ENCODE peak calls at places on chromosomes 7 and 10, in five cellular contexts. One of them, this sample, is unnamed.

GRCh38 chr10:133123746-133124356 is 36.1 kb downstream of the ADGRA1 start:
- DNase-seq in HepG2: no peak
- DNase-seq in prostate gland: no peak
- DNase-seq in esophagus muscularis mucosa: no peak
- DNase-seq in H1: no peak
- DNase-seq in this sample: no peak

GRCh38 chr7:46844486-46844885 is 737.4 kb downstream of the TNS3 start:
- DNase-seq in H1: no peak
- DNase-seq in prostate gland: no peak
- DNase-seq in HepG2: no peak
- DNase-seq in esophagus muscularis mucosa: no peak
- DNase-seq in this sample: no peak

GRCh38 chr7:76358053-76358477 is 726 bp downstream of the YWHAG start:
- DNase-seq in prostate gland: peak
- DNase-seq in esophagus muscularis mucosa: peak
- DNase-seq in HepG2: no peak
- DNase-seq in H1: no peak
- DNase-seq in this sample: no peak

GRCh38 chr10:52755297-52756062 is 17.1 kb downstream of the MBL2 start:
- DNase-seq in HepG2: peak
- DNase-seq in prostate gland: no peak
- DNase-seq in H1: no peak
- DNase-seq in esophagus muscularis mucosa: peak
- DNase-seq in this sample: peak

GRCh38 chr7:141558544-141559183 is 7.5 kb downstream of the AGK start:
- DNase-seq in esophagus muscularis mucosa: no peak
- DNase-seq in prostate gland: no peak
- DNase-seq in H1: no peak
- DNase-seq in HepG2: no peak
- DNase-seq in this sample: no peak

GRCh38 chr10:6178581-6178980 is 24.2 kb upstream of the PFKFB3 start:
- DNase-seq in HepG2: no peak
- DNase-seq in esophagus muscularis mucosa: no peak
- DNase-seq in prostate gland: no peak
- DNase-seq in H1: no peak
- DNase-seq in this sample: no peak

GRCh38 chr7:4606776-4607175 is 75.3 kb upstream of the FOXK1 start:
- DNase-seq in H1: no peak
- DNase-seq in prostate gland: no peak
- DNase-seq in esophagus muscularis mucosa: no peak
- DNase-seq in HepG2: no peak
- DNase-seq in this sample: no peak

GRCh38 chr7:91832493-91833045 is 47.9 kb downstream of the MTERF1 start:
- DNase-seq in esophagus muscularis mucosa: no peak
- DNase-seq in H1: no peak
- DNase-seq in prostate gland: no peak
- DNase-seq in HepG2: no peak
- DNase-seq in this sample: no peak

GRCh38 chr10:78919111-78919966 is 149.4 kb upstream of the ZMIZ1 start:
- DNase-seq in H1: no peak
- DNase-seq in HepG2: no peak
- DNase-seq in prostate gland: no peak
- DNase-seq in esophagus muscularis mucosa: no peak
- DNase-seq in this sample: no peak

GRCh38 chr7:137342340-137342739 is 1.2 kb downstream of the PTN start:
- DNase-seq in HepG2: no peak
- DNase-seq in prostate gland: no peak
- DNase-seq in H1: no peak
- DNase-seq in esophagus muscularis mucosa: no peak
- DNase-seq in this sample: no peak

GRCh38 chr10:89793649-89794254 is 92.4 kb downstream of the KIF20B start:
- DNase-seq in HepG2: peak
- DNase-seq in H1: peak
- DNase-seq in prostate gland: peak
- DNase-seq in esophagus muscularis mucosa: no peak
- DNase-seq in this sample: peak

GRCh38 chr7:21616796-21617436 is 74.1 kb downstream of the DNAH11 start:
- DNase-seq in prostate gland: no peak
- DNase-seq in H1: no peak
- DNase-seq in HepG2: no peak
- DNase-seq in esophagus muscularis mucosa: no peak
- DNase-seq in this sample: no peak

GRCh38 chr10:71547841-71548493 is 151.2 kb downstream of the CDH23 start:
- DNase-seq in H1: no peak
- DNase-seq in HepG2: no peak
- DNase-seq in esophagus muscularis mucosa: no peak
- DNase-seq in prostate gland: no peak
- DNase-seq in this sample: no peak

GRCh38 chr10:74433595-74433956 is 282.6 kb downstream of the ADK start:
- DNase-seq in prostate gland: no peak
- DNase-seq in H1: no peak
- DNase-seq in esophagus muscularis mucosa: no peak
- DNase-seq in HepG2: no peak
- DNase-seq in this sample: no peak

GRCh38 chr7:101536232-101536631 is 92.9 kb downstream of the MYL10 start:
- DNase-seq in HepG2: peak
- DNase-seq in prostate gland: no peak
- DNase-seq in esophagus muscularis mucosa: no peak
- DNase-seq in H1: no peak
- DNase-seq in this sample: no peak

GRCh38 chr7:157737151-157738063 is 400.6 kb downstream of the DNAJB6 start:
- DNase-seq in esophagus muscularis mucosa: no peak
- DNase-seq in prostate gland: no peak
- DNase-seq in HepG2: no peak
- DNase-seq in H1: no peak
- DNase-seq in this sample: no peak

GRCh38 chr7:142582351-142582750 is 166.9 kb upstream of the PRSS1 start:
- DNase-seq in prostate gland: no peak
- DNase-seq in HepG2: no peak
- DNase-seq in esophagus muscularis mucosa: no peak
- DNase-seq in H1: no peak
- DNase-seq in this sample: no peak

GRCh38 chr10:77513783-77514331 is 123.8 kb downstream of the KCNMA1 start:
- DNase-seq in HepG2: no peak
- DNase-seq in esophagus muscularis mucosa: no peak
- DNase-seq in prostate gland: peak
- DNase-seq in H1: no peak
- DNase-seq in this sample: no peak

GRCh38 chr7:155728116-155728515 is 83.7 kb downstream of the RBM33 start:
- DNase-seq in H1: no peak
- DNase-seq in prostate gland: no peak
- DNase-seq in esophagus muscularis mucosa: no peak
- DNase-seq in HepG2: no peak
- DNase-seq in this sample: no peak

GRCh38 chr7:27532256-27532783 is 130.4 kb downstream of the HIBADH start:
- DNase-seq in prostate gland: no peak
- DNase-seq in HepG2: no peak
- DNase-seq in esophagus muscularis mucosa: no peak
- DNase-seq in H1: no peak
- DNase-seq in this sample: no peak

GRCh38 chr7:49724071-49724470 is 49.4 kb upstream of the VWC2 start:
- DNase-seq in H1: no peak
- DNase-seq in prostate gland: no peak
- DNase-seq in esophagus muscularis mucosa: no peak
- DNase-seq in HepG2: no peak
- DNase-seq in this sample: no peak

GRCh38 chr7:45188736-45189135 is 31.1 kb downstream of the RAMP3 start:
- DNase-seq in prostate gland: no peak
- DNase-seq in H1: no peak
- DNase-seq in HepG2: no peak
- DNase-seq in esophagus muscularis mucosa: no peak
- DNase-seq in this sample: no peak

DNA sequence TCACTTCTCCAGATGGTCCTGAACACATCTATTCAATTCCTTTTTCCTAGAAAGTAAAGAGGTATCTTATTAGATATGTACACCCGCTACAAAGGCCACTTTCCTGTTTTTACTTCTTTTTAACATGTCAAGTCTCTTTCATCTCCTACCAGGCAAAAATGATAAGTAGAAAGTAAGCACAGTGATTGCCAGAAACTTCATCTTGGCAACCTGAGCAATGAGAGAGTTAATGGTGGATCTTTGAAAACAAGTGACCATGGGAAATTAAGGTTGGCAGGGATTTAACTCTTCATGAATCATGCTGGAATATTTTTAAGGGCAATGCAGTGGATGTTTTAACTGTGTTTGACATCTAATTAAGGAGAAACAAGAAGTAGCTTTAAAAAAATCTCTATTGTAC is 2.7 kb downstream of the SEMA3A start:
- DNase-seq in HepG2: no peak
- DNase-seq in esophagus muscularis mucosa: no peak
- DNase-seq in prostate gland: no peak
- DNase-seq in H1: no peak
- DNase-seq in this sample: no peak
- H3K4me3 ChIP-seq in HepG2: no peak
- H3K4me3 ChIP-seq in esophagus muscularis mucosa: peak
- H3K4me3 ChIP-seq in prostate gland: no peak
- H3K4me3 ChIP-seq in H1: no peak
- H3K4me3 ChIP-seq in this sample: no peak

DNA sequence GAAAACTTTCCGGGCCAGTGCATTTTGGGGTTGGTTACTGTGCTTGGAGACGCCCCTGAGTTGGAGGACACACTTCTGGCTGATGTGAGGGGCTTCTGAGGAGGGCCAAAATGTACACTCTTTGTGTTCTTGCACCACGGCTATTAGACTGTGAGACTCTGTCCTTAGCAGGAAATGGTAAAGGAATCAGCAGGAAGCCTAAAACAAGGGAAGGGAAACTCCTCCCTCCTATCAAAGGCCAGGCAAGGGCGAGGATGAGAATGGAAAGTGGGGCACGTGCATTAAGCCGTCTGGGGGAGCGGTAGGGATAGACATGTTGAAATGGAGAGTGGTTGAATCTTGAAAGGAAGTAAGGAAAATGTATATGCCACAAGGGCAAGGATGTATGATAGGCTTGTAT is 1.8 kb upstream of the SRGN start:
- DNase-seq in esophagus muscularis mucosa: no peak
- DNase-seq in H1: no peak
- DNase-seq in prostate gland: no peak
- DNase-seq in HepG2: no peak
- DNase-seq in this sample: no peak
- TF ChIP-seq POLR2AphosphoS5 in esophagus muscularis mucosa: peak
- TF ChIP-seq POLR2AphosphoS5 in H1: no peak
- TF ChIP-seq POLR2AphosphoS5 in prostate gland: no peak
- TF ChIP-seq POLR2AphosphoS5 in HepG2: no peak
- TF ChIP-seq POLR2AphosphoS5 in this sample: peak

GRCh38 chr10:102648269-102648888 is 4.1 kb downstream of the TRIM8 start:
- DNase-seq in H1: no peak
- DNase-seq in HepG2: no peak
- DNase-seq in esophagus muscularis mucosa: no peak
- DNase-seq in prostate gland: no peak
- DNase-seq in this sample: no peak
- H3K4me3 ChIP-seq in H1: no peak
- H3K4me3 ChIP-seq in HepG2: peak
- H3K4me3 ChIP-seq in esophagus muscularis mucosa: peak
- H3K4me3 ChIP-seq in prostate gland: peak
- H3K4me3 ChIP-seq in this sample: no peak

GRCh38 chr10:7561216-7561893 is 105.4 kb downstream of the ITIH5 start:
- DNase-seq in H1: no peak
- DNase-seq in prostate gland: peak
- DNase-seq in HepG2: peak
- DNase-seq in esophagus muscularis mucosa: no peak
- DNase-seq in this sample: no peak

GRCh38 chr10:7558036-7558435 is 108.7 kb downstream of the ITIH5 start:
- DNase-seq in esophagus muscularis mucosa: no peak
- DNase-seq in prostate gland: no peak
- DNase-seq in HepG2: no peak
- DNase-seq in H1: no peak
- DNase-seq in this sample: no peak

GRCh38 chr10:7559447-7559846 is 107.3 kb downstream of the ITIH5 start:
- DNase-seq in prostate gland: no peak
- DNase-seq in HepG2: no peak
- DNase-seq in esophagus muscularis mucosa: no peak
- DNase-seq in H1: no peak
- DNase-seq in this sample: no peak

GRCh38 chr10:7562026-7562425 is 104.7 kb downstream of the ITIH5 start:
- DNase-seq in esophagus muscularis mucosa: no peak
- DNase-seq in prostate gland: no peak
- DNase-seq in H1: no peak
- DNase-seq in HepG2: no peak
- DNase-seq in this sample: no peak

DNA sequence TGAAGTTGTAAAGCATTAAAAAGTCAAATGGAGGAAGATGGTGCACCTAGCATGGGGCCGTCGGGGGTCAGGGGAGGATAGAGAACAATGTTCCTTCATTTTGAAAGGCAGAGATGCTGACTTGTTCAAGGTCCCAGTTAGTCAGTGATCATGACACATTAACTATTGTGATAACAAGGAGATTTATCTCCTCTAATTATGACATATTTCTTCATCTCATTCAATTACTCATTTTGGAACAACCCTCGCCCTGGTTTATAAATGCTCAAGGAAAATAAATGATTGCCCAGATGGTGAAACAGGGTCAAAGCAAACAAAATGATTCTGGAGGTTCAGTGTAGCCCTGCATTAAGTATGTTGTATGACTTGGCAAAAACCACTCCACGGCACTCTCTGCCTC is 106.2 kb downstream of the ITIH5 start:
- DNase-seq in H1: no peak
- DNase-seq in prostate gland: no peak
- DNase-seq in HepG2: no peak
- DNase-seq in esophagus muscularis mucosa: no peak
- DNase-seq in this sample: no peak
- TF ChIP-seq POLR2AphosphoS5 in H1: no peak
- TF ChIP-seq POLR2AphosphoS5 in prostate gland: no peak
- TF ChIP-seq POLR2AphosphoS5 in HepG2: no peak
- TF ChIP-seq POLR2AphosphoS5 in esophagus muscularis mucosa: no peak
- TF ChIP-seq POLR2AphosphoS5 in this sample: no peak

DNA sequence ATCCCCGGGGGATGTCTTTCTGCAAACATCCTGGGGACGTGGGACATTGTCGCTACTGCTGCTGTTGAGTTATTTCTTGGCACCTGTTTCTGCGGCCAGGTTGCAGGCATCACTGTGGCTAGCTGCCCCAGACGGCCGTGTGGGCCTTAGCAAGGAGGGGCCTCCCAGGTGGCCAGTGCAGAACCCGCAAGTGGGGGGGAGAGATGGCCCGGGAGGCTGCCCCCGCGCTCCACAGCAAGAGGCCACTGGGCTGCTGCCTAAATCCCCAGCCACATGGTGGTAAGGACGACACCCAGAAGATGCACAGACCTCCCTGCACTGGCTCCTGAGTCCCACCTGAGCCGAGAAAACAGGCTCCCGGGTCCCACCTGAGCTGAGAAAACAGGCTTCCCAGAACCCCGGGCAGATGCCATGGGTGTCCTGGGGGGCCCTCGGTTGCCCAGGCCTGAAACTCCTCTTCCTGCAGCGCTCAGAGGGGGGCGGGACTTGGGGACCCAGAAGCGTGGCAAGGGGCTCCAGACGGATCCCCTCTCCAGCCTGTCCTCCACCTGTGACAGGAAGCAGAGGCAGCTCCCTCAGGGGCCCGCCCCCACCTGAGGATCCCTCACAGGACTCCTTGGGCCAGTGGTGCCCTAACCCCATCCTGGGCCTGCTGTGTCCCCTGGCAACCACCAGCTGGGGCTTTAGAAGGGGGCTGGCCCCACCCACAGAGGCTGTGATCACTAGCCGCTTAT is 952 bp upstream of the MAFK start:
- DNase-seq in esophagus muscularis mucosa: no peak
- DNase-seq in H1: no peak
- DNase-seq in prostate gland: no peak
- DNase-seq in HepG2: no peak
- DNase-seq in this sample: no peak
- H3K4me3 ChIP-seq in esophagus muscularis mucosa: peak
- H3K4me3 ChIP-seq in H1: no peak
- H3K4me3 ChIP-seq in prostate gland: no peak
- H3K4me3 ChIP-seq in HepG2: peak
- H3K4me3 ChIP-seq in this sample: no peak

GRCh38 chr7:100342761-100343160 is 15.2 kb upstream of the PILRB start:
- DNase-seq in H1: no peak
- DNase-seq in prostate gland: no peak
- DNase-seq in HepG2: no peak
- DNase-seq in esophagus muscularis mucosa: no peak
- DNase-seq in this sample: no peak
- TF ChIP-seq POLR2AphosphoS5 in H1: no peak
- TF ChIP-seq POLR2AphosphoS5 in prostate gland: no peak
- TF ChIP-seq POLR2AphosphoS5 in HepG2: no peak
- TF ChIP-seq POLR2AphosphoS5 in esophagus muscularis mucosa: no peak
- TF ChIP-seq POLR2AphosphoS5 in this sample: no peak

This sample was measured in HL-60.